ENCODE peak calls at places on chromosomes 5 and 9, in ten cellular contexts. W, Q, S, D, J, L, P, X, U and R are unnamed samples.

GRCh38 chr9:124110307-124110915 is 98.8 kb downstream of the LHX2 start:
- DNase-seq in W (peak; percentile 90), Q (peak; percentile 71), S (peak; percentile 67), D (no peak), J (peak; percentile 32), L (no peak), P (peak; percentile 86), X (peak; percentile 47), U (peak; percentile 71), R (peak; percentile 78)

GRCh38 chr5:6435356-6435755 is 13.3 kb upstream of the UBE2QL1 start:
- DNase-seq in W (peak; percentile 63), Q (peak; percentile 9), S (no peak), D (peak; percentile 15), J (no peak), L (no peak), P (peak; percentile 42), X (no peak), U (peak; percentile 29), R (peak; percentile 33)

GRCh38 chr9:18071651-18072060 is 402.3 kb upstream of the ADAMTSL1 start:
- DNase-seq in W (no peak), Q (peak; percentile 36), S (peak; percentile 77), D (no peak), J (peak; percentile 13), L (no peak), P (no peak), X (peak; percentile 10), U (no peak), R (no peak)

GRCh38 chr9:96417610-96418073 is 528 bp downstream of the ZNF367 start:
- DNase-seq in W (no peak), Q (peak; percentile 7), S (no peak), D (no peak), J (no peak), L (no peak), P (no peak), X (no peak), U (peak; percentile 20), R (no peak)

GRCh38 chr5:113056988-113057387 is 80.4 kb downstream of the DCP2 start:
- DNase-seq in W (no peak), Q (no peak), S (no peak), D (no peak), J (peak; percentile 33), L (no peak), P (no peak), X (no peak), U (no peak), R (no peak)

GRCh38 chr9:112348257-112348992 is 15.0 kb upstream of the PTBP3 start:
- DNase-seq in W (peak; percentile 57), Q (peak; percentile 88), S (peak; percentile 77), D (no peak), J (no peak), L (peak; percentile 61), P (peak; percentile 83), X (peak; percentile 73), U (peak; percentile 94), R (no peak)

GRCh38 chr9:4413856-4414255 is 76.4 kb upstream of the SLC1A1 start:
- DNase-seq in W (no peak), Q (no peak), S (no peak), D (no peak), J (no peak), L (no peak), P (no peak), X (peak; percentile 43), U (no peak), R (no peak)

GRCh38 chr9:36450110-36450732 is 50.2 kb upstream of the RNF38 start:
- DNase-seq in W (peak; percentile 66), Q (peak; percentile 71), S (peak; percentile 13), D (peak; percentile 51), J (peak; percentile 38), L (peak; percentile 40), P (peak; percentile 65), X (peak; percentile 57), U (peak; percentile 68), R (peak; percentile 58)

GRCh38 chr5:127988149-127988755 is 95.3 kb upstream of the SLC12A2 start:
- DNase-seq in W (no peak), Q (peak; percentile 95), S (peak; percentile 90), D (no peak), J (peak; percentile 68), L (no peak), P (peak; percentile 44), X (peak; percentile 81), U (peak; percentile 86), R (no peak)